ENCODE peak calls at places on chromosome 19, in four cellular contexts. O is GM12878, H is K562, S is HepG2. A is an unnamed sample.

GRCh38 chr19:46015080-46015960 is 7.5 kb downstream of the PGLYRP1 start:
- DNase-seq in H (peak; percentile 73), S (no peak), O (no peak), A (peak; percentile 82)

GRCh38 chr19:27777242-27777641 is 1435.7 kb downstream of the UQCRFS1 start:
- DNase-seq in H (no peak), S (no peak), O (no peak), A (no peak)

GRCh38 chr19:35409191-35409590 is 38.3 kb downstream of the GPR42 start:
- DNase-seq in H (no peak), S (no peak), O (no peak), A (no peak)

GRCh38 chr19:45098521-45099464 is 5.8 kb downstream of the PPP1R37 start:
- DNase-seq in S (peak; percentile 40), O (no peak), H (no peak), A (no peak)

GRCh38 chr19:34220472-34221063 is 33.8 kb upstream of the GARRE1 start:
- DNase-seq in H (peak; percentile 67), S (peak; percentile 67), O (no peak), A (peak; percentile 87)

GRCh38 chr19:51784922-51785690 is 9.9 kb upstream of the FPR3 start:
- DNase-seq in O (peak; percentile 32), S (no peak), H (no peak), A (no peak)

GRCh38 chr19:14416743-14417214 is 2.4 kb downstream of the DDX39A start:
- DNase-seq in S (no peak), O (no peak), H (no peak), A (no peak)

GRCh38 chr19:15292847-15293582 is 39.3 kb downstream of the BRD4 start:
- DNase-seq in O (no peak), S (no peak), H (no peak), A (no peak)

GRCh38 chr19:3710265-3710812 is 2.2 kb downstream of the TJP3 start:
- DNase-seq in S (peak; percentile 90), H (peak; percentile 49), O (no peak), A (peak; percentile 93)

GRCh38 chr19:52200044-52200443 is 10.2 kb downstream of the PPP2R1A start:
- DNase-seq in S (no peak), O (no peak), H (no peak), A (no peak)

GRCh38 chr19:31600731-31601295 is 251.6 kb upstream of the TSHZ3 start:
- DNase-seq in H (no peak), S (no peak), O (no peak), A (no peak)

GRCh38 chr19:46838160-46838559 is 12.5 kb downstream of the AP2S1 start:
- DNase-seq in H (no peak), S (no peak), O (no peak), A (no peak)

GRCh38 chr19:7729211-7729610 is 2.7 kb downstream of the CLEC4G start:
- DNase-seq in S (no peak), H (peak; percentile 30), O (no peak), A (no peak)

GRCh38 chr19:50377051-50377441 is 789 bp downstream of the NR1H2 start:
- DNase-seq in O (no peak), S (peak; percentile 12), H (peak; percentile 64), A (peak; percentile 55)

GRCh38 chr19:44163789-44164188 is 1.1 kb upstream of the ZNF226 start:
- DNase-seq in O (no peak), S (no peak), H (no peak), A (no peak)

GRCh38 chr19:58570770-58571574 is 2.2 kb downstream of the MZF1 start:
- DNase-seq in H (no peak), O (no peak), S (no peak), A (no peak)
- TF ChIP-seq ESRRA in H (no peak), O (no peak), S (no peak), A (no peak)

DNA sequence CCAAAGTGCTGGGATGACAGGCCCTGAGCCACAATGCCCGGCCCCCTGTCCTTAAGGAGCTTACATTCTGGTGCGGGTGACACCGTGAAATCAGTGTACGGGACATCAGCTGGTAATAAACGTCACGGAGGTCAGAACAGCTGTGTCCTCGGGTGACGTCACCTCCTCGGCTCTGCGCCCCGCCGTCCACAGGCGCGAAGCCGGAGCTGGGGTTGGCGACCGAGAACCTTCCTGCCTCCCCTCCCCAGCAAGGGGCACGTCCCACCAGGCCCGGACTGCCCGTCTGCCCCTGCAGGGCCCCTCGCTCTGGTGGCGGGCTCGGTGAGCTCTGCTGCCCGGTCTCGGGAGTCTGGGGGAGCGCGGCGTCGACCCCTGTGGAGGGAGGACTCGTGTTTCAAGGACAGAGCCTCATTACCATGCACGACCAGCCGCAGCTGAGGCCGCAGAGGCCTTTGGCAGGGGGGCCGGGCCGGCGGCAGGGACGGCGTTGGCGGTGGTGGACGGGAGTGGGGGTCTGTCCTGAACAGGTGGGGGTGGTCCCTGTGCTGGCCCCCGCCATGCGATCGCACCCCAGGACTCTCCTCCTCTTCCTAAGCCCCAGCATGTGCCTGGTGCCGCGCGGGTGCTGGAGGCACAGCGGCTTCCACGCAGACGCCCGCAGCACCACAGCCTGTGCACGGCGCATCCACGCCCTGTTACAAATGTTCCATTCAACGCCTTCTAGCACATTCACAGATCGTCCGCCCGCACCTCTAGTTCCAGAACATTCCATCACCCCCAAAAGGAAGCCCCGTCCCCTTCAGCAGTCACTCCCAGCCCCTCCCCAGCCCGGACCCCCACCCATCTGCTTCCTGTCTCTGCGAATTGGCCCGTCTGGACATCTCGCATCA is 5.4 kb downstream of the LINGO3 start:
- DNase-seq in H (peak; percentile 55), S (no peak), O (no peak), A (no peak)
- H3K4me3 ChIP-seq in H (no peak overlapping the region), S (no peak overlapping the region), O (no peak overlapping the region), A (no peak overlapping the region)

GRCh38 chr19:32800757-32801156 is 68.8 kb downstream of the SLC7A9 start:
- DNase-seq in S (no peak), O (no peak), H (no peak), A (no peak)
- TF ChIP-seq ESRRA in S (no peak), O (no peak), H (no peak), A (no peak)

GRCh38 chr19:56109216-56109615 is 11.9 kb downstream of the ZNF787 start:
- DNase-seq in O (no peak), H (no peak), S (no peak), A (no peak)
- H3K4me3 ChIP-seq in O (no peak overlapping the region), H (no peak overlapping the region), S (no peak overlapping the region), A (no peak overlapping the region)

DNA sequence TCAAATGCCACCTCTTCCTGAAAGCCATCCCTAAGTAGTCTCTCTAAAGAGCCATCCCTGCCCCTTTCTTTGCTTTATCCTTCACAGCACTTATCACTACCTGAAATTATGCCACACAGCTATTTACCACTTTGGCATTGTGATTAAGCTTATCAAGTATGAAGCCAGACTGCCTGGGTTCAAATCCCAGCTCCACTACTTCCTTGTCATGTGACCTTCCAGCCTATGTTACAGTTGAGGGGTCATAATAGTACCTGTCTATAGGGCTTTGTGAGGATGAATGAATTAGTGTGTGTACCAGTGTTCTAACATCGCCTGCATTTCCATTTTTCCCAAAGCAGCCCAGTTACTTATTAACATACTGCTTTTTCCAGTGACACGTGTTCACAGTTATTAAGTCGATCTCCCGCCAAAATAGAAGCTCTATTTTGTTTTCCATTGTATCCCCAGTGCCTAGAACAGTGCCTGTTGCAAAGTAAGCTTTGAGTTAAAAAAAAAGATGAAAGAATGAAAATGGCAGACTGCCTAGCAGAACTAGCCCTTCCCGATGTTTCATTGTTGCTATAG is 32.8 kb downstream of the ZSWIM9 start:
- DNase-seq in O (no peak), H (no peak), S (no peak), A (peak; percentile 62)
- TF ChIP-seq ESRRA in O (no peak), H (no peak), S (no peak), A (no peak)

DNA sequence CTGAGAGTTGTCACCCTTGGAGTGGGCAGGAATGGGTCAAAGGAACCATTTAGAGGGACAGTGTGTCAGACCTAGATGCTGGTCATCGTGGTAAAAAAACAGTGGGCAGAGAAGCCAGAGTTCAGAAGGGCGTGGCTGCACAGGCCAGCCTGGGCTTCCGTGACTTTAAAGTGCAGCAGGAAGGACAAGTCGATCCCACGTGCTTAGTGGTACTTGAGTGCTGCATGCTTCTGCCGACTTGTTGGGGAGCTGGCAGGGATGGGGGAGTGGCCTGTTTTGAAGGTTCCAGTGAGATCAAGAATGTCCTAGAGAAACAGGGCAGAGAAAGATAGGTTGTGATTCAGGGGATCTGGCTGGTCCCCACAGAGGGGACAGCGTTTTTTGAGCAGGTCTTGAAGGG is 17.0 kb downstream of the LYL1 start:
- DNase-seq in H (no peak), O (no peak), S (no peak), A (no peak)
- H3K4me3 ChIP-seq in H (no peak overlapping the region), O (no peak overlapping the region), S (no peak overlapping the region), A (no peak overlapping the region)

GRCh38 chr19:42985588-42985987 is 40.7 kb downstream of the PSG11 start:
- DNase-seq in H (no peak), O (no peak), S (no peak), A (no peak)
- TF ChIP-seq ESRRA in H (no peak), O (no peak), S (no peak), A (no peak)

GRCh38 chr19:17950310-17951150 is 16.4 kb upstream of the KCNN1 start:
- DNase-seq in H (peak; percentile 45), O (no peak), S (no peak), A (no peak)
- H3K4me3 ChIP-seq in H (peak overlapping the region; percentile 8), O (peak overlapping the region; percentile 74), S (peak overlapping the region; percentile 52), A (peak overlapping the region; percentile 41)

GRCh38 chr19:29505034-29505824 is 20.6 kb upstream of the VSTM2B start:
- DNase-seq in S (no peak), H (no peak), O (no peak), A (no peak)

GRCh38 chr19:29508181-29508580 is 17.6 kb upstream of the VSTM2B start:
- DNase-seq in S (no peak), H (no peak), O (no peak), A (no peak)

GRCh38 chr19:29506619-29506911 is 19.2 kb upstream of the VSTM2B start:
- DNase-seq in O (no peak), H (no peak), S (no peak), A (no peak)

GRCh38 chr19:29509456-29509855 is 16.3 kb upstream of the VSTM2B start:
- DNase-seq in S (no peak), H (no peak), O (no peak), A (no peak)

GRCh38 chr19:29507081-29507860 is 18.5 kb upstream of the VSTM2B start:
- DNase-seq in H (no peak), O (no peak), S (no peak), A (no peak)
- TF ChIP-seq ESRRA in H (no peak), O (no peak), S (no peak), A (no peak)

DNA sequence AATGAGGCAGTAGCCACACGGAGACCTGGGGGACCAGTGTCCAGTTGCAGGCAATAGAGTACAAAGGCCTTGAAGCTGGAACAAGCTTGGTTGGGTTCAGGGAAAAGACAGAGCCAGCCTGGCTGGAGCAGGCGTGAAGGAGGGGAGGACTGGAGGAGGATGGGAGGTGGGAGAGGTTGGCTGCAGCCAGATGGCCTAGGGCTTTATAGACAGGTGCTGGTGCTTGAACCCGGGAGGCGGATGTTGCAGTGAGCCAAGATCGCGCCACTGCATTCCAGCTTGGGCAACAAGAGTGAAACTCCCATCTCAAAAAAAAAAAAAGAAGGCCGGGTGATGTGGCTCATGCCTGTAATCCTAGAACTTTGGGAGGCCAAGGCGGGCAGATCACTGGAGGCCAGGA is 1.7 kb downstream of the SPINT2 start:
- DNase-seq in H (no peak), S (no peak), O (no peak), A (no peak)
- H3K4me3 ChIP-seq in H (no peak overlapping the region), S (peak overlapping the region; percentile 41), O (no peak overlapping the region), A (peak overlapping the region; percentile 67)